ENCODE peak calls at places on chromosomes 5 and 9, in six cellular contexts. S, K, N, X, B and J are unnamed samples.

GRCh38 chr9:16768816-16769215 is 101.7 kb downstream of the BNC2 start:
- DNase-seq in S (no peak), X (peak; percentile 65), K (no peak), B (no peak), N (no peak), J (no peak)

GRCh38 chr5:77906806-77907205 is 130.7 kb upstream of the TBCA start:
- DNase-seq in S (peak; percentile 80), K (peak; percentile 25), B (no peak), N (no peak), X (no peak), J (no peak)

GRCh38 chr5:109324941-109325340 is 84.8 kb downstream of the PJA2 start:
- DNase-seq in K (no peak), N (no peak), X (no peak), B (no peak), S (no peak), J (no peak)

GRCh38 chr5:170638454-170639220 is 134.8 kb downstream of the KCNIP1 start:
- DNase-seq in S (peak; percentile 54), X (peak; percentile 87), K (peak; percentile 71), N (peak; percentile 35), B (peak; percentile 87), J (peak; percentile 56)

GRCh38 chr9:116978155-116978554 is 291.1 kb downstream of the TRIM32 start:
- DNase-seq in B (no peak), K (peak; percentile 35), N (no peak), X (no peak), S (no peak), J (no peak)

GRCh38 chr5:40694433-40694832 is 14.7 kb downstream of the PTGER4 start:
- DNase-seq in K (no peak), S (no peak), X (no peak), N (no peak), B (no peak), J (no peak)

GRCh38 chr9:15642369-15642962 is 89.6 kb downstream of the CCDC171 start:
- DNase-seq in S (peak; percentile 72), N (peak; percentile 43), B (peak; percentile 33), X (peak; percentile 45), K (peak; percentile 46), J (peak; percentile 14)

GRCh38 chr5:14928661-14929060 is 57.1 kb upstream of the ANKH start:
- DNase-seq in X (no peak), S (no peak), B (no peak), K (peak; percentile 54), N (no peak), J (no peak)

GRCh38 chr5:9411142-9411541 is 134.7 kb downstream of the SEMA5A start:
- DNase-seq in N (no peak), B (no peak), S (no peak), X (no peak), K (no peak), J (no peak)

GRCh38 chr9:89021154-89021803 is 30.0 kb downstream of the S1PR3 start:
- DNase-seq in B (no peak), S (peak; percentile 94), N (peak; percentile 19), K (peak; percentile 87), X (no peak), J (no peak)

GRCh38 chr5:41751867-41752266 is 118.4 kb downstream of the OXCT1 start:
- DNase-seq in S (no peak), B (no peak), X (no peak), K (no peak), N (no peak), J (no peak)

GRCh38 chr5:71586941-71587708 is at the start of gene MCCC2:
- DNase-seq in K (peak; percentile 91), S (peak; percentile 99), X (peak; percentile 91), N (peak; percentile 83), B (peak; percentile 95), J (peak; percentile 99)

GRCh38 chr9:108618906-108619550 is 236.8 kb downstream of the ACTL7B start:
- DNase-seq in K (no peak), N (no peak), X (no peak), S (peak; percentile 55), B (no peak), J (no peak)

GRCh38 chr5:10592598-10592997 is 28.7 kb downstream of the ANKRD33B start:
- DNase-seq in B (no peak), K (no peak), N (no peak), S (no peak), X (no peak), J (peak; percentile 50)

GRCh38 chr5:102715405-102715804 is 39.7 kb upstream of the PAM start:
- DNase-seq in B (no peak), S (peak; percentile 84), X (no peak), K (peak; percentile 84), N (peak; percentile 60), J (no peak)

GRCh38 chr5:157280927-157281326 is 15.0 kb downstream of the CYFIP2 start:
- DNase-seq in N (no peak), B (peak; percentile 34), S (peak; percentile 91), K (no peak), X (no peak), J (no peak)

GRCh38 chr5:124301850-124302249 is 444.6 kb downstream of the ZNF608 start:
- DNase-seq in K (no peak), B (no peak), N (no peak), X (peak; percentile 14), S (peak; percentile 56), J (no peak)

GRCh38 chr9:106916491-106917235 is 53.7 kb downstream of the ZNF462 start:
- DNase-seq in X (no peak), B (no peak), K (peak; percentile 96), N (peak; percentile 80), S (peak; percentile 79), J (no peak)

GRCh38 chr5:177432143-177432904 is 5.8 kb downstream of the GRK6 start:
- DNase-seq in S (no peak), X (no peak), B (no peak), N (no peak), K (no peak), J (no peak)

GRCh38 chr5:42547146-42547545 is 123.9 kb downstream of the GHR start:
- DNase-seq in B (no peak), S (peak; percentile 62), K (peak; percentile 92), X (no peak), N (no peak), J (no peak)

GRCh38 chr9:113990570-113990907 is 87.6 kb downstream of the AMBP start:
- DNase-seq in X (peak; percentile 40), B (no peak), K (no peak), S (no peak), N (no peak), J (no peak)

GRCh38 chr5:144202072-144202471 is 31.4 kb downstream of the KCTD16 start:
- DNase-seq in B (no peak), S (peak; percentile 67), X (no peak), K (no peak), N (no peak), J (no peak)

GRCh38 chr9:98118640-98119601 is at the start of gene TRIM14:
- DNase-seq in X (peak; percentile 80), K (peak; percentile 62), N (peak; percentile 18), S (peak; percentile 78), B (peak; percentile 90), J (peak; percentile 49)

GRCh38 chr9:88742483-88742882 is 207.5 kb downstream of the NXNL2 start:
- DNase-seq in S (peak; percentile 96), K (peak; percentile 70), X (no peak), B (no peak), N (no peak), J (no peak)

GRCh38 chr5:68531970-68532369 is 316.4 kb downstream of the PIK3R1 start:
- DNase-seq in S (no peak), N (no peak), B (no peak), K (no peak), X (no peak), J (no peak)

GRCh38 chr5:1548702-1549523 is 25.2 kb upstream of the LPCAT1 start:
- DNase-seq in K (no peak), X (no peak), B (no peak), S (no peak), N (no peak), J (no peak)

GRCh38 chr5:168782172-168782571 is 203.0 kb upstream of the PANK3 start:
- DNase-seq in X (no peak), N (no peak), K (no peak), S (no peak), B (no peak), J (no peak)

GRCh38 chr9:5438301-5439162 is 807 bp upstream of the PLGRKT start:
- DNase-seq in N (no peak), S (peak; percentile 64), B (no peak), X (no peak), K (no peak), J (peak; percentile 78)

GRCh38 chr5:3341446-3342240 is 254.0 kb upstream of the IRX1 start:
- DNase-seq in N (no peak), X (no peak), S (no peak), B (no peak), K (no peak), J (no peak)
- H3K9me3 ChIP-seq in N (no peaks in the 10 kb centered on the region), X (no peaks in the 10 kb centered on the region), S (no peaks in the 10 kb centered on the region), B (no peaks in the 10 kb centered on the region), K (no peaks in the 10 kb centered on the region), J (no peaks in the 10 kb centered on the region)

GRCh38 chr5:140362875-140363630 is 3.1 kb downstream of the SLC4A9 start:
- DNase-seq in B (peak; percentile 85), K (peak; percentile 80), X (peak; percentile 88), S (peak; percentile 80), N (peak; percentile 65), J (peak; percentile 80)
- H3K9ac ChIP-seq in B (no peak overlapping the region), K (no peak overlapping the region), X (no peak overlapping the region), S (peak overlapping the region; percentile 34), N (peak overlapping the region; percentile 41), J (peak overlapping the region; percentile 26)

DNA sequence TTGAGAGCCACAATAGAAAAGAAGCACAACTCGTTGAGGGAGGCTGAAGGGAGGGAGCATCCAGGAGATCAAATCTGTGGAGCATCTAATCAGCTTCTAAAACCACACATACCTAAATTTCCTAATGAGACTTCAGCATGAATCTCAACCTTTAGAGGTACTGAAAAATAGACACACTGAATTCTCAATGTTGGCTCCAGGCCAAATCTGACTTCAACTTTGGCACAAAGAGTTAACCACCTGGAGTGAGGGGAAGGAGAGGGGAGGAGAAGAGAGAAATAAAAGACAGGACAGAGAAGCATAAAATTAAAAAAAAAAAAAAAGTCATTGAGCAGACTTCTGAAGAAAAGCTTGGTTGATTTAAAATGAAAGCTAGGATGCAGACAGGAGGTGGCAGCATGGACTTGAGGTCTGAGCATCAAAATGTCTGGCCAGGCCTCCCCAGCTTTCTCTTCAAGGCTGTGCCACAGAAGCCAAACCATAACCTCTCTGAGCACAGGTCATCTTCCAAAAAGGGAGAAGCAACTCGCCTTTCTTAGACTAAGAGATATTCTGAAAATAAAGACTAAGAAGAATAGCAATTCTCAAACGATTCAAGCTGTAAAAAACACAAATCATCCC is 205.6 kb downstream of the DENND1A start:
- DNase-seq in S (peak; percentile 69), X (no peak), K (no peak), N (no peak), B (peak; percentile 15), J (peak; percentile 26)
- TF ChIP-seq EZH2phosphoT487 in S (no peak), X (no peak), K (no peak), N (no peak), B (no peak), J (no peak)

DNA sequence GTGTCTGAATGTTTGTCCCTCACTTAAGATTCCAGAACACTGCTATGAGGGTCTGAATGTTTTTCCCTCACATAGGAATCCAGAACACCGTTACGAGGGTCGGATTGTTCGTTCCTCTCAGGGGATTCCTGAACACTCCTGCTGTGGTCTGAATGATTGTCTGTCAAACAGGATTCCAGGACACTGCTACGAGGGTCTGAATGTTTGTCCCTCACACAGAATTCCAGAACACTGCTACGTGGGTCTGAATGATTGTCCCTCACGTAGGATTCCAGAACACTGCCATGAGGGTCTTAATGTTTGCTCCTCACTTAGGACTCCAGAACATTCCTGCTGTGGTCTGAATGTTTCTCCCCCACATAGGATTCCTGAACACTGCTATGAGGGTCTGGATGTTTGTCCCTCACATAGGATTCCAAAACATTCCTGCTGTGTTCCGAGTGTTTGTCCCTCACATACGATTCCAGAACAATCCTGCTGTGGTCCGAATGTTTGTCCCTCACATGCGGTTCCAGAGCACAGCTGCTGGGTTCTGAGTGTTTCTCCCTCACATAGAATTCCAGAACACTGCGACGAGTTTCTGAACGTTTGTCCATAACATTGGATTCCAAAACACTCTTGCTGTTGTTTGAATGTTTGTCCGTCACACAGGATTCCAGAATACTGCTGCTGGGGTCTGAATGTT is 199.5 kb downstream of the FOXD4L6 start:
- DNase-seq in B (no peak), N (no peak), X (no peak), S (no peak), K (no peak), J (no peak)
- H3K9me3 ChIP-seq in B (no peaks in the 10 kb centered on the region), N (no peaks in the 10 kb centered on the region), X (peaks cover 38% of the 10 kb centered on the region), S (no peaks in the 10 kb centered on the region), K (no peaks in the 10 kb centered on the region), J (no peaks in the 10 kb centered on the region)